ENCODE peak calls at places on chromosome 21, in ten cellular contexts. One of them, this sample, is unnamed.

GRCh38 chr21:14143999-14144398 is 66.8 kb downstream of the LIPI start:
- DNase-seq in progenitor cell of endocrine pancreas: no peak
- DNase-seq in MM.1S: no peak
- DNase-seq in EL: no peak
- DNase-seq in fibroblast of mammary gland: no peak
- DNase-seq in omental fat pad: no peak
- DNase-seq in CD8-positive, alpha-beta T cell: no peak
- DNase-seq in iPS-NIHi11: no peak
- DNase-seq in mesendoderm: no peak
- DNase-seq in GM23248: no peak
- DNase-seq in this sample: no peak

GRCh38 chr21:43320526-43320925 is 106.4 kb downstream of the SIK1 start:
- DNase-seq in progenitor cell of endocrine pancreas: no peak
- DNase-seq in MM.1S: no peak
- DNase-seq in EL: peak
- DNase-seq in fibroblast of mammary gland: peak
- DNase-seq in omental fat pad: no peak
- DNase-seq in CD8-positive, alpha-beta T cell: no peak
- DNase-seq in iPS-NIHi11: no peak
- DNase-seq in mesendoderm: no peak
- DNase-seq in GM23248: no peak
- DNase-seq in this sample: no peak

GRCh38 chr21:40901690-40902089 is 54.7 kb upstream of the DSCAM start:
- DNase-seq in progenitor cell of endocrine pancreas: no peak
- DNase-seq in MM.1S: no peak
- DNase-seq in EL: no peak
- DNase-seq in fibroblast of mammary gland: no peak
- DNase-seq in omental fat pad: no peak
- DNase-seq in CD8-positive, alpha-beta T cell: no peak
- DNase-seq in iPS-NIHi11: no peak
- DNase-seq in mesendoderm: no peak
- DNase-seq in GM23248: no peak
- DNase-seq in this sample: no peak

GRCh38 chr21:29017639-29018237 is 1.4 kb downstream of the RWDD2B start:
- DNase-seq in progenitor cell of endocrine pancreas: no peak
- DNase-seq in MM.1S: no peak
- DNase-seq in EL: no peak
- DNase-seq in fibroblast of mammary gland: no peak
- DNase-seq in omental fat pad: no peak
- DNase-seq in CD8-positive, alpha-beta T cell: no peak
- DNase-seq in iPS-NIHi11: no peak
- DNase-seq in mesendoderm: no peak
- DNase-seq in GM23248: peak
- DNase-seq in this sample: no peak

GRCh38 chr21:33078907-33079582 is 9.1 kb downstream of the OLIG1 start:
- DNase-seq in progenitor cell of endocrine pancreas: no peak
- DNase-seq in MM.1S: peak
- DNase-seq in EL: peak
- DNase-seq in fibroblast of mammary gland: peak
- DNase-seq in omental fat pad: no peak
- DNase-seq in CD8-positive, alpha-beta T cell: no peak
- DNase-seq in iPS-NIHi11: no peak
- DNase-seq in mesendoderm: peak
- DNase-seq in GM23248: peak
- DNase-seq in this sample: peak

GRCh38 chr21:17612023-17612564 is 607 bp downstream of the BTG3 start:
- DNase-seq in progenitor cell of endocrine pancreas: peak
- DNase-seq in MM.1S: peak
- DNase-seq in EL: peak
- DNase-seq in fibroblast of mammary gland: peak
- DNase-seq in omental fat pad: peak
- DNase-seq in CD8-positive, alpha-beta T cell: peak
- DNase-seq in iPS-NIHi11: peak
- DNase-seq in mesendoderm: peak
- DNase-seq in GM23248: peak
- DNase-seq in this sample: peak

GRCh38 chr21:38993561-38993960 is 187.8 kb downstream of the ETS2 start:
- DNase-seq in progenitor cell of endocrine pancreas: no peak
- DNase-seq in MM.1S: no peak
- DNase-seq in EL: peak
- DNase-seq in fibroblast of mammary gland: peak
- DNase-seq in omental fat pad: peak
- DNase-seq in CD8-positive, alpha-beta T cell: no peak
- DNase-seq in iPS-NIHi11: no peak
- DNase-seq in mesendoderm: no peak
- DNase-seq in GM23248: peak
- DNase-seq in this sample: peak

GRCh38 chr21:41955516-41955915 is 1.7 kb upstream of the C2CD2 start:
- DNase-seq in progenitor cell of endocrine pancreas: no peak
- DNase-seq in MM.1S: no peak
- DNase-seq in EL: no peak
- DNase-seq in fibroblast of mammary gland: no peak
- DNase-seq in omental fat pad: no peak
- DNase-seq in CD8-positive, alpha-beta T cell: no peak
- DNase-seq in iPS-NIHi11: no peak
- DNase-seq in mesendoderm: no peak
- DNase-seq in GM23248: no peak
- DNase-seq in this sample: no peak

GRCh38 chr21:44092201-44092600 is 15.0 kb upstream of the PWP2 start:
- DNase-seq in progenitor cell of endocrine pancreas: no peak
- DNase-seq in MM.1S: no peak
- DNase-seq in EL: no peak
- DNase-seq in fibroblast of mammary gland: no peak
- DNase-seq in omental fat pad: no peak
- DNase-seq in CD8-positive, alpha-beta T cell: no peak
- DNase-seq in iPS-NIHi11: no peak
- DNase-seq in mesendoderm: no peak
- DNase-seq in GM23248: no peak
- DNase-seq in this sample: no peak

GRCh38 chr21:33815153-33815707 is 100.4 kb downstream of the ATP5PO start:
- DNase-seq in progenitor cell of endocrine pancreas: no peak
- DNase-seq in MM.1S: peak
- DNase-seq in EL: no peak
- DNase-seq in fibroblast of mammary gland: no peak
- DNase-seq in omental fat pad: no peak
- DNase-seq in CD8-positive, alpha-beta T cell: no peak
- DNase-seq in iPS-NIHi11: no peak
- DNase-seq in mesendoderm: peak
- DNase-seq in GM23248: no peak
- DNase-seq in this sample: no peak

GRCh38 chr21:42609806-42610205 is 43.6 kb upstream of the PDE9A start:
- DNase-seq in progenitor cell of endocrine pancreas: no peak
- DNase-seq in MM.1S: no peak
- DNase-seq in EL: no peak
- DNase-seq in fibroblast of mammary gland: no peak
- DNase-seq in omental fat pad: no peak
- DNase-seq in CD8-positive, alpha-beta T cell: no peak
- DNase-seq in iPS-NIHi11: no peak
- DNase-seq in mesendoderm: no peak
- DNase-seq in GM23248: no peak
- DNase-seq in this sample: no peak

GRCh38 chr21:14989359-14989758 is 75.4 kb downstream of the NRIP1 start:
- DNase-seq in progenitor cell of endocrine pancreas: no peak
- DNase-seq in MM.1S: no peak
- DNase-seq in EL: peak
- DNase-seq in fibroblast of mammary gland: peak
- DNase-seq in omental fat pad: no peak
- DNase-seq in CD8-positive, alpha-beta T cell: no peak
- DNase-seq in iPS-NIHi11: no peak
- DNase-seq in mesendoderm: no peak
- DNase-seq in GM23248: peak
- DNase-seq in this sample: no peak

GRCh38 chr21:24852610-24853195 is 754.6 kb downstream of the MRPL39 start:
- DNase-seq in progenitor cell of endocrine pancreas: no peak
- DNase-seq in MM.1S: no peak
- DNase-seq in EL: no peak
- DNase-seq in fibroblast of mammary gland: no peak
- DNase-seq in omental fat pad: no peak
- DNase-seq in CD8-positive, alpha-beta T cell: no peak
- DNase-seq in iPS-NIHi11: no peak
- DNase-seq in mesendoderm: no peak
- DNase-seq in GM23248: no peak
- DNase-seq in this sample: no peak

GRCh38 chr21:45412909-45413581 is 8.1 kb downstream of the COL18A1 start:
- DNase-seq in progenitor cell of endocrine pancreas: no peak
- DNase-seq in MM.1S: no peak
- DNase-seq in EL: no peak
- DNase-seq in fibroblast of mammary gland: no peak
- DNase-seq in omental fat pad: no peak
- DNase-seq in CD8-positive, alpha-beta T cell: no peak
- DNase-seq in iPS-NIHi11: no peak
- DNase-seq in mesendoderm: no peak
- DNase-seq in GM23248: no peak
- DNase-seq in this sample: no peak

GRCh38 chr21:14900611-14901010 is 164.2 kb downstream of the NRIP1 start:
- DNase-seq in progenitor cell of endocrine pancreas: no peak
- DNase-seq in MM.1S: no peak
- DNase-seq in EL: peak
- DNase-seq in fibroblast of mammary gland: peak
- DNase-seq in omental fat pad: no peak
- DNase-seq in CD8-positive, alpha-beta T cell: no peak
- DNase-seq in iPS-NIHi11: no peak
- DNase-seq in mesendoderm: no peak
- DNase-seq in GM23248: peak
- DNase-seq in this sample: peak

GRCh38 chr21:39882186-39882882 is 15.1 kb downstream of the PCP4 start:
- DNase-seq in progenitor cell of endocrine pancreas: no peak
- DNase-seq in MM.1S: peak
- DNase-seq in EL: no peak
- DNase-seq in fibroblast of mammary gland: no peak
- DNase-seq in omental fat pad: no peak
- DNase-seq in CD8-positive, alpha-beta T cell: no peak
- DNase-seq in iPS-NIHi11: no peak
- DNase-seq in mesendoderm: no peak
- DNase-seq in GM23248: no peak
- DNase-seq in this sample: no peak

GRCh38 chr21:45558044-45558721 is 15.9 kb upstream of the SLC19A1 start:
- DNase-seq in progenitor cell of endocrine pancreas: no peak
- DNase-seq in MM.1S: no peak
- DNase-seq in EL: no peak
- DNase-seq in fibroblast of mammary gland: no peak
- DNase-seq in omental fat pad: no peak
- DNase-seq in CD8-positive, alpha-beta T cell: no peak
- DNase-seq in iPS-NIHi11: no peak
- DNase-seq in mesendoderm: no peak
- DNase-seq in GM23248: no peak
- DNase-seq in this sample: no peak

GRCh38 chr21:39347537-39347936 is 1.4 kb downstream of the HMGN1 start:
- DNase-seq in progenitor cell of endocrine pancreas: no peak
- DNase-seq in MM.1S: peak
- DNase-seq in EL: peak
- DNase-seq in fibroblast of mammary gland: no peak
- DNase-seq in omental fat pad: no peak
- DNase-seq in CD8-positive, alpha-beta T cell: no peak
- DNase-seq in iPS-NIHi11: no peak
- DNase-seq in mesendoderm: no peak
- DNase-seq in GM23248: peak
- DNase-seq in this sample: no peak

GRCh38 chr21:42389449-42389835 is 6.4 kb downstream of the TMPRSS3 start:
- DNase-seq in progenitor cell of endocrine pancreas: peak
- DNase-seq in MM.1S: peak
- DNase-seq in EL: no peak
- DNase-seq in fibroblast of mammary gland: no peak
- DNase-seq in omental fat pad: no peak
- DNase-seq in CD8-positive, alpha-beta T cell: no peak
- DNase-seq in iPS-NIHi11: peak
- DNase-seq in mesendoderm: no peak
- DNase-seq in GM23248: no peak
- DNase-seq in this sample: no peak

GRCh38 chr21:34846601-34847112 is 177.9 kb downstream of the CLIC6 start:
- DNase-seq in progenitor cell of endocrine pancreas: peak
- DNase-seq in MM.1S: no peak
- DNase-seq in EL: peak
- DNase-seq in fibroblast of mammary gland: peak
- DNase-seq in omental fat pad: no peak
- DNase-seq in CD8-positive, alpha-beta T cell: no peak
- DNase-seq in iPS-NIHi11: peak
- DNase-seq in mesendoderm: peak
- DNase-seq in GM23248: peak
- DNase-seq in this sample: peak

GRCh38 chr21:21664871-21665270 is 666.7 kb downstream of the NCAM2 start:
- DNase-seq in progenitor cell of endocrine pancreas: no peak
- DNase-seq in MM.1S: no peak
- DNase-seq in EL: no peak
- DNase-seq in fibroblast of mammary gland: peak
- DNase-seq in omental fat pad: no peak
- DNase-seq in CD8-positive, alpha-beta T cell: no peak
- DNase-seq in iPS-NIHi11: no peak
- DNase-seq in mesendoderm: no peak
- DNase-seq in GM23248: peak
- DNase-seq in this sample: no peak

GRCh38 chr21:39188521-39189139 is 5.4 kb upstream of the PSMG1 start:
- DNase-seq in progenitor cell of endocrine pancreas: no peak
- DNase-seq in MM.1S: no peak
- DNase-seq in EL: no peak
- DNase-seq in fibroblast of mammary gland: no peak
- DNase-seq in omental fat pad: no peak
- DNase-seq in CD8-positive, alpha-beta T cell: no peak
- DNase-seq in iPS-NIHi11: no peak
- DNase-seq in mesendoderm: no peak
- DNase-seq in GM23248: peak
- DNase-seq in this sample: no peak

GRCh38 chr21:41387042-41387819 is 25.4 kb downstream of the MX2 start:
- DNase-seq in progenitor cell of endocrine pancreas: no peak
- DNase-seq in MM.1S: no peak
- DNase-seq in EL: no peak
- DNase-seq in fibroblast of mammary gland: peak
- DNase-seq in omental fat pad: no peak
- DNase-seq in CD8-positive, alpha-beta T cell: no peak
- DNase-seq in iPS-NIHi11: no peak
- DNase-seq in mesendoderm: no peak
- DNase-seq in GM23248: no peak
- DNase-seq in this sample: no peak

GRCh38 chr21:15659768-15660423 is 69.9 kb upstream of the USP25 start:
- DNase-seq in progenitor cell of endocrine pancreas: no peak
- DNase-seq in MM.1S: no peak
- DNase-seq in EL: peak
- DNase-seq in fibroblast of mammary gland: peak
- DNase-seq in omental fat pad: no peak
- DNase-seq in CD8-positive, alpha-beta T cell: no peak
- DNase-seq in iPS-NIHi11: no peak
- DNase-seq in mesendoderm: no peak
- DNase-seq in GM23248: no peak
- DNase-seq in this sample: no peak

GRCh38 chr21:14862794-14863720 is 201.7 kb downstream of the NRIP1 start:
- DNase-seq in progenitor cell of endocrine pancreas: no peak
- DNase-seq in MM.1S: peak
- DNase-seq in EL: peak
- DNase-seq in fibroblast of mammary gland: peak
- DNase-seq in omental fat pad: no peak
- DNase-seq in CD8-positive, alpha-beta T cell: no peak
- DNase-seq in iPS-NIHi11: no peak
- DNase-seq in mesendoderm: peak
- DNase-seq in GM23248: peak
- DNase-seq in this sample: no peak

GRCh38 chr21:28215214-28215954 is 777.3 kb downstream of the LTN1 start:
- DNase-seq in progenitor cell of endocrine pancreas: no peak
- DNase-seq in MM.1S: no peak
- DNase-seq in EL: peak
- DNase-seq in fibroblast of mammary gland: peak
- DNase-seq in omental fat pad: no peak
- DNase-seq in CD8-positive, alpha-beta T cell: no peak
- DNase-seq in iPS-NIHi11: no peak
- DNase-seq in mesendoderm: no peak
- DNase-seq in GM23248: peak
- DNase-seq in this sample: peak

GRCh38 chr21:44405948-44406872 is 49.1 kb upstream of the LRRC3 start:
- DNase-seq in progenitor cell of endocrine pancreas: no peak
- DNase-seq in MM.1S: no peak
- DNase-seq in EL: peak
- DNase-seq in fibroblast of mammary gland: peak
- DNase-seq in omental fat pad: no peak
- DNase-seq in CD8-positive, alpha-beta T cell: no peak
- DNase-seq in iPS-NIHi11: no peak
- DNase-seq in mesendoderm: no peak
- DNase-seq in GM23248: peak
- DNase-seq in this sample: peak

GRCh38 chr21:14657241-14658008 is 111.3 kb upstream of the SAMSN1 start:
- DNase-seq in progenitor cell of endocrine pancreas: no peak
- DNase-seq in MM.1S: no peak
- DNase-seq in EL: no peak
- DNase-seq in fibroblast of mammary gland: no peak
- DNase-seq in omental fat pad: no peak
- DNase-seq in CD8-positive, alpha-beta T cell: no peak
- DNase-seq in iPS-NIHi11: no peak
- DNase-seq in mesendoderm: no peak
- DNase-seq in GM23248: no peak
- DNase-seq in this sample: no peak